ENCODE peak calls at places on chromosomes 12 and 14, in seven cellular contexts. C, G, V, U, S, N and T are unnamed samples.
A peak's percentile ranks its signal among the peaks of the same experiment; 100 is the strongest.

GRCh38 chr14:53193193-53193592 is 40.1 kb upstream of the DDHD1 start:
- DNase-seq in U (peak; percentile 51), G (no peak), C (no peak), V (no peak), S (no peak), N (no peak), T (no peak)

GRCh38 chr14:59126714-59127436 is 61.6 kb upstream of the DAAM1 start:
- DNase-seq in N (peak; percentile 21), V (peak; percentile 66), C (peak; percentile 14), S (no peak), G (no peak), U (peak; percentile 74), T (peak; percentile 75)

GRCh38 chr14:53331247-53331646 is 178.1 kb upstream of the DDHD1 start:
- DNase-seq in S (no peak), C (no peak), G (no peak), V (no peak), N (no peak), U (peak; percentile 90), T (peak; percentile 47)

GRCh38 chr12:84596276-84596675 is 316.3 kb downstream of the SLC6A15 start:
- DNase-seq in C (no peak), S (no peak), G (no peak), V (no peak), N (no peak), U (no peak), T (no peak)

GRCh38 chr12:121776190-121777098 is 17.0 kb downstream of the RHOF start:
- DNase-seq in N (peak; percentile 65), G (peak; percentile 95), V (peak; percentile 86), U (peak; percentile 78), C (no peak), S (peak; percentile 90), T (peak; percentile 72)

GRCh38 chr12:124361074-124361965 is 66.4 kb downstream of the RFLNA start:
- DNase-seq in U (no peak), V (no peak), N (no peak), S (no peak), C (no peak), G (no peak), T (no peak)

GRCh38 chr12:130537655-130538054 is 178.4 kb downstream of the RIMBP2 start:
- DNase-seq in N (no peak), G (no peak), S (no peak), V (no peak), C (no peak), U (no peak), T (no peak)

GRCh38 chr12:19299765-19300164 is 139.5 kb upstream of the AEBP2 start:
- DNase-seq in S (no peak), C (no peak), N (no peak), G (no peak), U (peak; percentile 51), V (no peak), T (peak; percentile 86)

GRCh38 chr12:123050331-123050809 is 69.9 kb downstream of the ARL6IP4 start:
- DNase-seq in G (no peak), V (no peak), S (no peak), N (no peak), U (peak; percentile 79), C (peak; percentile 48), T (peak; percentile 14)

GRCh38 chr12:48998497-48999353 is 450 bp downstream of the DDN start:
- DNase-seq in V (peak; percentile 16), G (peak; percentile 54), S (no peak), N (peak; percentile 32), C (no peak), U (peak; percentile 54), T (peak; percentile 49)

GRCh38 chr12:29782285-29782820 is 1.4 kb downstream of the TMTC1 start:
- DNase-seq in N (peak; percentile 66), G (no peak), C (no peak), S (no peak), V (no peak), U (no peak), T (peak; percentile 86)

GRCh38 chr14:68016243-68016914 is 196.8 kb downstream of the RAD51B start:
- DNase-seq in N (no peak), U (peak; percentile 26), S (no peak), V (no peak), C (no peak), G (no peak), T (no peak)

GRCh38 chr12:46209914-46210834 is 58.7 kb downstream of the SLC38A1 start:
- DNase-seq in C (no peak), S (no peak), V (peak; percentile 73), N (no peak), G (peak; percentile 44), U (no peak), T (peak; percentile 95)